ENCODE peak calls at places on chromosome 9, in ten cellular contexts. One of them, this sample, is unnamed.

GRCh38 chr9:731474-731873 is 110.0 kb upstream of the DMRT1 start:
- DNase-seq in heart left ventricle: no peak
- DNase-seq in upper lobe of left lung: no peak
- DNase-seq in transverse colon: no peak
- DNase-seq in tibial nerve: no peak
- DNase-seq in ovary: no peak
- DNase-seq in Peyer's patch: no peak
- DNase-seq in HepG2: no peak
- DNase-seq in adrenal gland: no peak
- DNase-seq in sigmoid colon: no peak
- DNase-seq in this sample: no peak

GRCh38 chr9:91036356-91036755 is 234.7 kb downstream of the SYK start:
- DNase-seq in adrenal gland: no peak
- DNase-seq in Peyer's patch: peak; percentile 40
- DNase-seq in transverse colon: no peak
- DNase-seq in HepG2: no peak
- DNase-seq in sigmoid colon: no peak
- DNase-seq in heart left ventricle: no peak
- DNase-seq in upper lobe of left lung: no peak
- DNase-seq in ovary: no peak
- DNase-seq in tibial nerve: no peak
- DNase-seq in this sample: no peak

GRCh38 chr9:114392749-114393112 is 4.9 kb upstream of the AKNA start:
- DNase-seq in sigmoid colon: no peak
- DNase-seq in ovary: no peak
- DNase-seq in tibial nerve: no peak
- DNase-seq in HepG2: no peak
- DNase-seq in heart left ventricle: no peak
- DNase-seq in transverse colon: peak; percentile 72
- DNase-seq in adrenal gland: no peak
- DNase-seq in Peyer's patch: no peak
- DNase-seq in upper lobe of left lung: no peak
- DNase-seq in this sample: peak; percentile 90

GRCh38 chr9:95930314-95930713 is 54.8 kb downstream of the ERCC6L2 start:
- DNase-seq in sigmoid colon: no peak
- DNase-seq in ovary: no peak
- DNase-seq in adrenal gland: no peak
- DNase-seq in HepG2: no peak
- DNase-seq in heart left ventricle: no peak
- DNase-seq in upper lobe of left lung: no peak
- DNase-seq in Peyer's patch: no peak
- DNase-seq in transverse colon: no peak
- DNase-seq in tibial nerve: no peak
- DNase-seq in this sample: no peak

GRCh38 chr9:20447291-20447690 is 175.0 kb downstream of the MLLT3 start:
- DNase-seq in tibial nerve: no peak
- DNase-seq in Peyer's patch: no peak
- DNase-seq in ovary: no peak
- DNase-seq in transverse colon: no peak
- DNase-seq in adrenal gland: no peak
- DNase-seq in heart left ventricle: no peak
- DNase-seq in HepG2: peak; percentile 8
- DNase-seq in upper lobe of left lung: no peak
- DNase-seq in sigmoid colon: no peak
- DNase-seq in this sample: no peak

GRCh38 chr9:86512929-86513328 is 158.7 kb upstream of the TUT7 start:
- DNase-seq in upper lobe of left lung: no peak
- DNase-seq in Peyer's patch: no peak
- DNase-seq in ovary: no peak
- DNase-seq in tibial nerve: no peak
- DNase-seq in transverse colon: no peak
- DNase-seq in HepG2: no peak
- DNase-seq in adrenal gland: no peak
- DNase-seq in sigmoid colon: no peak
- DNase-seq in heart left ventricle: no peak
- DNase-seq in this sample: no peak

GRCh38 chr9:89349607-89350006 is 31.3 kb downstream of the SECISBP2 start:
- DNase-seq in ovary: no peak
- DNase-seq in heart left ventricle: no peak
- DNase-seq in adrenal gland: no peak
- DNase-seq in upper lobe of left lung: no peak
- DNase-seq in HepG2: no peak
- DNase-seq in tibial nerve: no peak
- DNase-seq in transverse colon: no peak
- DNase-seq in Peyer's patch: peak; percentile 29
- DNase-seq in sigmoid colon: no peak
- DNase-seq in this sample: no peak

GRCh38 chr9:22279621-22280020 is 167.0 kb upstream of the DMRTA1 start:
- DNase-seq in adrenal gland: no peak
- DNase-seq in ovary: no peak
- DNase-seq in sigmoid colon: no peak
- DNase-seq in heart left ventricle: no peak
- DNase-seq in Peyer's patch: no peak
- DNase-seq in HepG2: no peak
- DNase-seq in upper lobe of left lung: no peak
- DNase-seq in transverse colon: no peak
- DNase-seq in tibial nerve: no peak
- DNase-seq in this sample: no peak

DNA sequence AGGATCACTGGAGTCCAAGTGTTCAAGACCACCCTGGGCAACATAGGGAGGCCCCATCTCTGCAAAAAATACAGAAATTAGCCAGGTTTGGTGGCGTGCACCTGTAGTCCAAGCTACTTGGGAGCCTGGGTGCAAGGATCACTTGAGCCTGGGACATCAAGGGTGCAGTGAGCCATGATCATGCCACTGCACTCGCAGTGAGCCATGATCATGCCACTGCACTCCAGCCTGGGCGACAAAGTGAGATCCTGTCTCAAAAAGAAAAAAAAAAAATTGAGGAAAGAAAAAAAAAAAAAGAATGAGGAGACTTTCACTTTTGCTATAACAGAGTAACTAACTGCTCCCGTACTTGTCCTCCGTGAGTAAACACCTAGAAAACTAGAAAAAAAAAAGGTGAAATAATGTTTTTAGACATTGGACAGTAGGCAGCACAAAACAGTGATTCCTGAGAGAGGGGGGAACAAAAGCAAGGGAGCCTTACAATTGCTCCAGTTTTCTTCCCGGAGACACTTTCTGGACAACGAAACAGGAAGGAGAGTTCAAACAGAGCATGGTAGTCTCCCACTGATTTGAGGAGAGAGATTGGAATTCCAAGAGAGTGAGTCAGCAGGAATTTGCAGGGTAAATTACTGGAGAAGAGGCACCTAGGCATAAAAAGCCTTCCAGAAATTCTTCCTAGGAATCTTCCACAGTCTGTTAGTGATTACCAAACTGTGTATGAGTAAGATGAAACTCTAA is 6.9 kb upstream of the ZBTB5 start:
- DNase-seq in sigmoid colon: no peak
- DNase-seq in upper lobe of left lung: no peak
- DNase-seq in Peyer's patch: no peak
- DNase-seq in transverse colon: no peak
- DNase-seq in adrenal gland: peak; percentile 32
- DNase-seq in ovary: no peak
- DNase-seq in heart left ventricle: no peak
- DNase-seq in HepG2: peak; percentile 24
- DNase-seq in tibial nerve: no peak
- DNase-seq in this sample: no peak
- TF ChIP-seq POLR2A in sigmoid colon: no peak
- TF ChIP-seq POLR2A in upper lobe of left lung: no peak
- TF ChIP-seq POLR2A in Peyer's patch: no peak
- TF ChIP-seq POLR2A in transverse colon: no peak
- TF ChIP-seq POLR2A in adrenal gland: no peak
- TF ChIP-seq POLR2A in ovary: no peak
- TF ChIP-seq POLR2A in heart left ventricle: no peak
- TF ChIP-seq POLR2A in HepG2: no peak
- TF ChIP-seq POLR2A in tibial nerve: no peak
- TF ChIP-seq POLR2A in this sample: peak; percentile 21

GRCh38 chr9:87671478-87671877 is 54.4 kb upstream of the CTSL start:
- DNase-seq in heart left ventricle: no peak
- DNase-seq in tibial nerve: no peak
- DNase-seq in sigmoid colon: no peak
- DNase-seq in adrenal gland: no peak
- DNase-seq in HepG2: no peak
- DNase-seq in Peyer's patch: no peak
- DNase-seq in ovary: no peak
- DNase-seq in transverse colon: no peak
- DNase-seq in upper lobe of left lung: no peak
- DNase-seq in this sample: no peak

GRCh38 chr9:87671925-87672324 is 54.0 kb upstream of the CTSL start:
- DNase-seq in transverse colon: no peak
- DNase-seq in tibial nerve: no peak
- DNase-seq in ovary: no peak
- DNase-seq in HepG2: no peak
- DNase-seq in Peyer's patch: no peak
- DNase-seq in upper lobe of left lung: no peak
- DNase-seq in sigmoid colon: no peak
- DNase-seq in heart left ventricle: no peak
- DNase-seq in adrenal gland: no peak
- DNase-seq in this sample: no peak

GRCh38 chr9:87668722-87669121 is 57.2 kb upstream of the CTSL start:
- DNase-seq in transverse colon: no peak
- DNase-seq in heart left ventricle: no peak
- DNase-seq in adrenal gland: no peak
- DNase-seq in ovary: no peak
- DNase-seq in upper lobe of left lung: no peak
- DNase-seq in Peyer's patch: no peak
- DNase-seq in sigmoid colon: no peak
- DNase-seq in tibial nerve: no peak
- DNase-seq in HepG2: no peak
- DNase-seq in this sample: no peak

GRCh38 chr9:87672586-87672985 is 53.3 kb upstream of the CTSL start:
- DNase-seq in Peyer's patch: no peak
- DNase-seq in adrenal gland: no peak
- DNase-seq in HepG2: no peak
- DNase-seq in transverse colon: no peak
- DNase-seq in tibial nerve: no peak
- DNase-seq in sigmoid colon: no peak
- DNase-seq in upper lobe of left lung: no peak
- DNase-seq in heart left ventricle: no peak
- DNase-seq in ovary: no peak
- DNase-seq in this sample: no peak

GRCh38 chr9:87670572-87671264 is 55.2 kb upstream of the CTSL start:
- DNase-seq in sigmoid colon: no peak
- DNase-seq in transverse colon: no peak
- DNase-seq in Peyer's patch: no peak
- DNase-seq in HepG2: no peak
- DNase-seq in ovary: no peak
- DNase-seq in tibial nerve: no peak
- DNase-seq in upper lobe of left lung: no peak
- DNase-seq in adrenal gland: no peak
- DNase-seq in heart left ventricle: no peak
- DNase-seq in this sample: no peak
- H3K36me3 ChIP-seq in sigmoid colon: peaks cover 36% of the 10 kb centered on the region
- H3K36me3 ChIP-seq in transverse colon: no peaks in the 10 kb centered on the region
- H3K36me3 ChIP-seq in Peyer's patch: no peaks in the 10 kb centered on the region
- H3K36me3 ChIP-seq in HepG2: peaks cover 16% of the 10 kb centered on the region
- H3K36me3 ChIP-seq in ovary: no peaks in the 10 kb centered on the region
- H3K36me3 ChIP-seq in tibial nerve: no peaks in the 10 kb centered on the region
- H3K36me3 ChIP-seq in upper lobe of left lung: peaks cover 6% of the 10 kb centered on the region
- H3K36me3 ChIP-seq in adrenal gland: no peaks in the 10 kb centered on the region
- H3K36me3 ChIP-seq in heart left ventricle: no peaks in the 10 kb centered on the region
- H3K36me3 ChIP-seq in this sample: no peaks in the 10 kb centered on the region

GRCh38 chr9:35490155-35490909 is 421 bp downstream of the RUSC2 start:
- DNase-seq in tibial nerve: no peak
- DNase-seq in transverse colon: peak; percentile 8
- DNase-seq in adrenal gland: peak; percentile 50
- DNase-seq in heart left ventricle: no peak
- DNase-seq in Peyer's patch: peak; percentile 49
- DNase-seq in sigmoid colon: peak; percentile 72
- DNase-seq in HepG2: no peak
- DNase-seq in upper lobe of left lung: peak; percentile 84
- DNase-seq in ovary: peak; percentile 22
- DNase-seq in this sample: no peak

GRCh38 chr9:35488566-35489312 is 1.2 kb upstream of the RUSC2 start:
- DNase-seq in sigmoid colon: no peak
- DNase-seq in transverse colon: no peak
- DNase-seq in tibial nerve: no peak
- DNase-seq in HepG2: peak; percentile 52
- DNase-seq in ovary: no peak
- DNase-seq in upper lobe of left lung: no peak
- DNase-seq in Peyer's patch: peak; percentile 51
- DNase-seq in heart left ventricle: no peak
- DNase-seq in adrenal gland: no peak
- DNase-seq in this sample: no peak

GRCh38 chr9:35488019-35488418 is 1.9 kb upstream of the RUSC2 start:
- DNase-seq in ovary: no peak
- DNase-seq in HepG2: no peak
- DNase-seq in upper lobe of left lung: no peak
- DNase-seq in Peyer's patch: no peak
- DNase-seq in heart left ventricle: peak; percentile 52
- DNase-seq in tibial nerve: no peak
- DNase-seq in adrenal gland: no peak
- DNase-seq in transverse colon: no peak
- DNase-seq in sigmoid colon: no peak
- DNase-seq in this sample: peak; percentile 47

GRCh38 chr9:35490910-35491465 is 1.1 kb downstream of the RUSC2 start:
- DNase-seq in ovary: no peak
- DNase-seq in HepG2: no peak
- DNase-seq in transverse colon: no peak
- DNase-seq in upper lobe of left lung: no peak
- DNase-seq in heart left ventricle: no peak
- DNase-seq in Peyer's patch: no peak
- DNase-seq in sigmoid colon: no peak
- DNase-seq in adrenal gland: no peak
- DNase-seq in tibial nerve: no peak
- DNase-seq in this sample: no peak

DNA sequence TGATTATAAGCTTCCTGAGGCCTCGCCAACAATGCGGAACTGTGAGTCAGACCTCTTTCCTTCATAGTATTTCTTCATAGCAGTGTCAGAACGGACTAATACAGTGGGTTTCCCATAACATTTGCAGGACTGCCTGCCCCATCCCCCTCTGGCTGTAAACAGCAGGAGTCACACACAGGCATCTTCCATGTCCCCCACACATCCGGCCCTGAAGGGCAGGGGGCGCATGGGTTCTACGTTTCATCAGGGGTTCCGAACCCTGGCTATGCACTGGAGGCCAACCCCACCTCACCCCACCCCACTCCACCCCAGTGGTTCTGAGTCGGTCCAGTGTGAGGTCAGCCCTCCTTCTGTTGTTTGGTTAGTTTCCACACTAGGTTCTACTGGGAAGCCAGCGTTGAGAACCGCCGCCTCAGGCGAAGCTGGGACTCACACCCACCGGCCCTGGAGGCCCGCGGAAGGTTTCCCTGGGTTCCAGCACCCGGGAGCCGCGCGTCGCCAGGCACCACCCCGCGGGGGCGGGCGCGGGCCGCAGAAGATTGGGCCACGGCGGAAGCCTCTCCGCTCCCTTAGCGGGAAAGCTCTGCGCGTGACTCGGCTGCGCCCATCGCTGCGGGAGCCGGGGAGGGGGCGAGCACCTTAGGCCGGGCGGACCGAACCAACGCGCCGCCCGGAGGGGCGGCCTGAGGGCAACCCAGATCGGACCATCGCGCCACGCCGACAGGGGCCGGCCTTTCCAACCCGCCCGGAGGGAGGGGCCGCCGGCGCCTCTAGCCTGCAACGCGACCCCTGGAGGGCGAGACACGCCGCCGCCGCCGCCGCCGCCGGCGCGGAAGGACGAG is at the start of gene RUSC2:
- DNase-seq in tibial nerve: peak; percentile 60
- DNase-seq in sigmoid colon: peak; percentile 94
- DNase-seq in HepG2: peak; percentile 75
- DNase-seq in Peyer's patch: peak; percentile 79
- DNase-seq in ovary: peak; percentile 88
- DNase-seq in heart left ventricle: peak; percentile 89
- DNase-seq in adrenal gland: peak; percentile 85
- DNase-seq in upper lobe of left lung: peak; percentile 96
- DNase-seq in transverse colon: peak; percentile 76
- DNase-seq in this sample: peak; percentile 88
- TF ChIP-seq POLR2A in tibial nerve: peak; percentile 44
- TF ChIP-seq POLR2A in sigmoid colon: peak; percentile 24
- TF ChIP-seq POLR2A in HepG2: peak; percentile 71
- TF ChIP-seq POLR2A in Peyer's patch: peak; percentile 37
- TF ChIP-seq POLR2A in ovary: peak; percentile 71
- TF ChIP-seq POLR2A in heart left ventricle: no peak
- TF ChIP-seq POLR2A in adrenal gland: peak; percentile 31
- TF ChIP-seq POLR2A in upper lobe of left lung: peak; percentile 48
- TF ChIP-seq POLR2A in transverse colon: peak; percentile 52
- TF ChIP-seq POLR2A in this sample: peak; percentile 62

GRCh38 chr9:93686880-93687236 is 110.5 kb downstream of the PHF2 start:
- DNase-seq in sigmoid colon: no peak
- DNase-seq in transverse colon: no peak
- DNase-seq in ovary: no peak
- DNase-seq in heart left ventricle: no peak
- DNase-seq in upper lobe of left lung: no peak
- DNase-seq in tibial nerve: no peak
- DNase-seq in Peyer's patch: no peak
- DNase-seq in adrenal gland: no peak
- DNase-seq in HepG2: no peak
- DNase-seq in this sample: peak; percentile 2
- H3K36me3 ChIP-seq in sigmoid colon: no peaks in the 10 kb centered on the region
- H3K36me3 ChIP-seq in transverse colon: no peaks in the 10 kb centered on the region
- H3K36me3 ChIP-seq in ovary: no peaks in the 10 kb centered on the region
- H3K36me3 ChIP-seq in heart left ventricle: no peaks in the 10 kb centered on the region
- H3K36me3 ChIP-seq in upper lobe of left lung: no peaks in the 10 kb centered on the region
- H3K36me3 ChIP-seq in tibial nerve: no peaks in the 10 kb centered on the region
- H3K36me3 ChIP-seq in Peyer's patch: no peaks in the 10 kb centered on the region
- H3K36me3 ChIP-seq in adrenal gland: no peaks in the 10 kb centered on the region
- H3K36me3 ChIP-seq in HepG2: no peaks in the 10 kb centered on the region
- H3K36me3 ChIP-seq in this sample: no peaks in the 10 kb centered on the region